ENCODE peak calls at places on chromosome 14, in eight cellular contexts. N is cardiac fibroblast; E is psoas muscle; U is Calu3; K is endothelial cell; X is activated effector memory CD4-positive, alpha-beta T cell treated with anti-CD3 and anti-CD28 coated beads, Interleukin-2, amount 50 U/mL, for 16 hours; Z is stimulated activated CD8-positive, alpha-beta memory T cell treated with anti-CD3 and anti-CD28 coated beads, Interleukin-2, amount 100 ng/mL, for 1 hour; D is mucosa of descending colon. Q is an unnamed sample.

GRCh38 chr14:103073876-103074698 is 9.9 kb upstream of the LBHD2 start:
- DNase-seq in N (no peak), E (no peak), U (peak; percentile 49), K (no peak), X (peak; percentile 58), Z (no peak), D (peak; percentile 33), Q (no peak)

GRCh38 chr14:106691601-106692291 is 1165.4 kb downstream of the TMEM121 start:
- DNase-seq in N (peak; percentile 4), E (peak; percentile 12), U (peak; percentile 41), K (no peak), X (peak; percentile 82), Z (no peak), D (peak; percentile 42), Q (no peak)

GRCh38 chr14:44901696-44902095 is 60.1 kb downstream of the KLHL28 start:
- DNase-seq in N (no peak), E (no peak), U (no peak), K (no peak), X (no peak), Z (no peak), D (no peak), Q (no peak)

GRCh38 chr14:68416156-68416555 is 376.7 kb downstream of the ZFP36L1 start:
- DNase-seq in N (no peak), E (no peak), U (no peak), K (no peak), X (no peak), Z (no peak), D (no peak), Q (no peak)

GRCh38 chr14:91061309-91061887 is 957 bp upstream of the RPS6KA5 start:
- DNase-seq in N (no peak), E (no peak), U (no peak), K (no peak), X (no peak), Z (no peak), D (no peak), Q (no peak)

GRCh38 chr14:69715725-69716482 is 51.0 kb upstream of the SRSF5 start:
- DNase-seq in N (peak; percentile 97), E (peak; percentile 48), U (peak; percentile 21), K (no peak), X (no peak), Z (no peak), D (no peak), Q (peak; percentile 78)

GRCh38 chr14:89618309-89618708 is 201.3 kb upstream of the FOXN3 start:
- DNase-seq in N (peak; percentile 37), E (no peak), U (no peak), K (no peak), X (no peak), Z (no peak), D (no peak), Q (no peak)

GRCh38 chr14:96693986-96694385 is 103.2 kb upstream of the VRK1 start:
- DNase-seq in N (no peak), E (no peak), U (no peak), K (no peak), X (no peak), Z (no peak), D (no peak), Q (no peak)

GRCh38 chr14:49892301-49892635 is 614 bp upstream of the ARF6 start:
- DNase-seq in N (peak; percentile 89), E (no peak), U (no peak), K (no peak), X (no peak), Z (no peak), D (no peak), Q (no peak)

GRCh38 chr14:54772451-54772881 is 130.2 kb downstream of the GCH1 start:
- DNase-seq in N (peak; percentile 88), E (no peak), U (no peak), K (no peak), X (no peak), Z (no peak), D (no peak), Q (no peak)

Q was measured in tibial artery.